ENCODE peak calls at places on chromosomes 11 and 22, in six cellular contexts. O is IMR-90, N is neural progenitor cell, I is GM23248, W is astrocyte, J is H9. E is an unnamed sample. For H4K20me1, the result is how much of the 10 kb centered on the place peaks cover.

GRCh38 chr11:36373040-36374010 is 77.2 kb downstream of the PRR5L start:
- DNase-seq in O (no peak), N (no peak), I (no peak), W (peak), J (no peak), E (peak)

GRCh38 chr11:19380375-19380774 is 139.6 kb upstream of the E2F8 start:
- DNase-seq in O (peak), N (no peak), I (peak), W (peak), J (no peak), E (peak)

GRCh38 chr22:42314709-42315391 is 44.4 kb upstream of the TCF20 start:
- DNase-seq in O (no peak), N (no peak), I (no peak), W (no peak), J (no peak), E (no peak)

GRCh38 chr22:29195118-29195963 is 10.4 kb upstream of the EMID1 start:
- DNase-seq in O (no peak), N (no peak), I (no peak), W (no peak), J (no peak), E (no peak)

GRCh38 chr11:93659841-93660240 is 1.6 kb upstream of the CEP295 start:
- DNase-seq in O (peak), N (no peak), I (peak), W (peak), J (no peak), E (no peak)

GRCh38 chr11:1640076-1640946 is 10.7 kb downstream of the KRTAP5-5 start:
- DNase-seq in O (no peak), N (peak), I (peak), W (no peak), J (peak), E (peak)

GRCh38 chr22:41446057-41446501 is 522 bp downstream of the TOB2 start:
- DNase-seq in O (no peak), N (peak), I (peak), W (no peak), J (no peak), E (no peak)

GRCh38 chr22:27791494-27792241 is 9.9 kb downstream of the MN1 start:
- DNase-seq in O (no peak), N (no peak), I (no peak), W (no peak), J (no peak), E (no peak)

GRCh38 chr11:75301602-75302345 is 49.7 kb downstream of the ARRB1 start:
- DNase-seq in O (no peak), N (no peak), I (no peak), W (no peak), J (no peak), E (no peak)

GRCh38 chr11:9688716-9689511 is 25.0 kb downstream of the SWAP70 start:
- DNase-seq in O (peak), N (peak), I (peak), W (peak), J (no peak), E (peak)

GRCh38 chr11:94768602-94769511 is 701 bp downstream of the AMOTL1 start:
- DNase-seq in O (peak), N (peak), I (peak), W (peak), J (peak), E (peak)

GRCh38 chr11:94766656-94767291 is 1.4 kb upstream of the AMOTL1 start:
- DNase-seq in O (no peak), N (peak), I (peak), W (no peak), J (no peak), E (no peak)

GRCh38 chr11:94769897-94770296 is 1.7 kb downstream of the AMOTL1 start:
- DNase-seq in O (no peak), N (no peak), I (peak), W (no peak), J (no peak), E (no peak)

GRCh38 chr11:94767701-94768601 is at the start of gene AMOTL1:
- DNase-seq in O (peak), N (peak), I (peak), W (peak), J (peak), E (peak)

GRCh38 chr11:94767292-94767690 is 865 bp upstream of the AMOTL1 start:
- DNase-seq in O (no peak), N (no peak), I (no peak), W (no peak), J (no peak), E (no peak)
- H2AFZ ChIP-seq in O (peak), N (peak), I (peak), W (peak), J (no peak), E (no peak)

GRCh38 chr22:21839765-21840140 is 27.7 kb downstream of the MAPK1 start:
- DNase-seq in O (no peak), N (no peak), I (no peak), W (no peak), J (no peak), E (no peak)

GRCh38 chr22:21840236-21840823 is 27.1 kb downstream of the MAPK1 start:
- DNase-seq in O (no peak), N (no peak), I (no peak), W (no peak), J (no peak), E (no peak)

GRCh38 chr22:21835378-21835777 is 32.1 kb downstream of the MAPK1 start:
- DNase-seq in O (no peak), N (no peak), I (no peak), W (no peak), J (no peak), E (no peak)

GRCh38 chr22:21834869-21835268 is 32.6 kb downstream of the MAPK1 start:
- DNase-seq in O (no peak), N (no peak), I (no peak), W (no peak), J (no peak), E (no peak)

GRCh38 chr22:21837184-21837979 is 30.1 kb downstream of the MAPK1 start:
- DNase-seq in O (peak), N (peak), I (peak), W (peak), J (no peak), E (peak)
- H4K20me1 ChIP-seq in O (half or more), N (half or more), I (under half), W (half or more), J (under half), E (under half)

GRCh38 chr22:19730141-19730661 is 6.9 kb downstream of the GP1BB start:
- DNase-seq in O (no peak), N (no peak), I (no peak), W (no peak), J (no peak), E (no peak)
- H2AFZ ChIP-seq in O (peak), N (no peak), I (peak), W (peak), J (no peak), E (peak)

DNA sequence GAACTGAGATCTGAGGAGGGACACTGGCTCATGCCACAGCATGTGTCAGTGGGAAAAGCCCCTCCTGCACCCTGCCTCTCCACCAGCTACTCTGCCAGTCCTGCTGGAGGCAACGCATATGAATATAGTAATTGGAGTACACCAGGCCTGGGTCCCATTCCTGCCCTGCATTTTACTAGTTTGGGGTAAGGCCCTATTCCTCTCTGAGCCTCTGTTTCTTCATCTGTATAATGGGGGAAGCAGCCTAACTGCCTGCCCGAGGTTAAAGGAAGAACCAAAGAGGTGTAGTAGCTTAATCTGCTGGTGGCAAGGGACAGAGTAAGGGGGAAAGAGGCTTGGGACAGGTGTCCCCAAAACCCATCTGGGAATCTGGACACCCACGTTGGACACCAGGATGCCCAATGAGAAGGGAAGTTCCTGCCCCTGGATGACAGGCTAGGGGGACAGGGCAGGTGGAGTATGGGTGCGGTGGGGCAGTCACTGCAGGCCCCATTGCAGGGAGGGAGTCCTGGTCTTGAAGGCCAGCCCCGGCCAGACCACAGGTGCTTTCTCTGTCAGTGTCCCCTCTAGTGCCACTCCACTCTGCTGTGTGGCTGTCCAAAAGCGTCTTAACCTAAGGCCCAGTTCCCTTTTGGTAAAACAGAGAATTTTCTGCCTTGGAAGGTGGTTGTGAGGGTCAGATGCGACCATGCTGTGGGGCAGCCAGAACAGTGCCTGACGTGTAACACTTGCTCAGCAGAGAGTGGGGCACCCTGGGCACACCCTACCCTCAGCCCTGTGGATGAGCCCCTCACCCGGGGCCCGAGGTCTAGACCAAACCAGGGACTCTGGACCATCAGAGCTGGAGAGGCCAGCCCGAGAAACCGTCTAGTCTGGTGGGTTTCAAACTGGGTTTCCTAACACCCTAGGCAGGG is 11.5 kb downstream of the TSKU start:
- DNase-seq in O (no peak), N (no peak), I (no peak), W (no peak), J (peak), E (no peak)
- H4K20me1 ChIP-seq in O (half or more), N (half or more), I (under half), W (half or more), J (under half), E (under half)

DNA sequence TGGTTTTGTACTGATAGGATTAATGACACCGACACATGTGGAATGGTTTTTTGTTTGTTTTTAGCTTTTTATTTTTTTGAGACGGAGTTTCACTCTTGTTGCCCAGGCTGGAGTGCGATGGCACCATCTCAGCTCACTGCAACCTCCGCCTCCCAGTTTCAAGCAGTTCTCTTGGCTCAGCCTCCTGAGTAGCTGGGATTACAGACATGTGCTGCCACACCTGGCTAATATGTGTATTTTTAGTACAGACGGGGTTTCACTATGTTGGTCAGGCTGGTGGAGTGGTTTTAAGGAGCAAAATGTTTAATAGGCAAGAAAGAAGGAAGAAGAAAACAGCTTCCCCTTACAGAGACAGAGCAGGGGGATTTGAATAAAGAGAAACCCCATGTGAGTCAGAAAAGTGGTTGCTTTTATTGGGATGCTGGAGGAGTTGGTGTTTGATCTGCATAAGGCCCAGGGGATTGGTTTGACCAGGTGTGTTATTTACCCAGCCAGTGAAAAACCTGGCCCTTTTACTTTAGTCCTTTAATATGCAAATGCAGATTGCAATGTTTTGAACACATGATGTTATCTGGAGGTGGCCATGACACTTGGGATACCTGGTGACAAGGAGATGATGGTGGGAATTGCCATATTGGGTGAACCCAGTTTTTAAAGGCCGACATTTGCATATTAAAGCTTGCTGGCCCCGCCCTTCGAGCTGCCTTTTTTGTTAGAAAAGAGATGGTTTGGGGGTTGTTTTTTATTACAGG is 24.3 kb downstream of the SUSD2 start:
- DNase-seq in O (no peak), N (no peak), I (no peak), W (no peak), J (no peak), E (no peak)
- H2AFZ ChIP-seq in O (no peak), N (no peak), I (no peak), W (no peak), J (no peak), E (no peak)